ENCODE peak calls at places on chromosomes 2 and 18, in four cellular contexts. N, J, V and A are unnamed samples.
A peak's percentile ranks its signal among the peaks of the same experiment; 100 is the strongest.

GRCh38 chr2:176668879-176669395 is 399.7 kb downstream of the MTX2 start:
- DNase-seq in N (no peak), J (no peak), V (no peak), A (no peak)

GRCh38 chr2:170812716-170813585 is 3.7 kb upstream of the GAD1 start:
- DNase-seq in N (peak; percentile 95), J (no peak), V (peak; percentile 84), A (no peak)

GRCh38 chr2:197075754-197076337 is 149.3 kb upstream of the PGAP1 start:
- DNase-seq in N (peak; percentile 32), J (no peak), V (no peak), A (no peak)

GRCh38 chr18:13374468-13375301 is 156.1 kb downstream of the LDLRAD4 start:
- DNase-seq in N (peak; percentile 59), J (no peak), V (no peak), A (no peak)

GRCh38 chr2:109174214-109174613 is 45.2 kb downstream of the SH3RF3 start:
- DNase-seq in N (no peak), J (no peak), V (no peak), A (no peak)

GRCh38 chr18:3368193-3368592 is 81.8 kb upstream of the TGIF1 start:
- DNase-seq in N (peak; percentile 89), J (no peak), V (no peak), A (no peak)

GRCh38 chr18:57984490-57985109 is 59.4 kb upstream of the NEDD4L start:
- DNase-seq in N (no peak), J (no peak), V (no peak), A (no peak)

GRCh38 chr2:87401726-87402345 is 346.1 kb upstream of the PLGLB2 start:
- DNase-seq in N (no peak), J (no peak), V (no peak), A (peak; percentile 22)

GRCh38 chr18:77136076-77136718 is 3.6 kb upstream of the MBP start:
- DNase-seq in N (no peak), J (no peak), V (no peak), A (no peak)

GRCh38 chr18:13368080-13368813 is 149.7 kb downstream of the LDLRAD4 start:
- DNase-seq in N (no peak), J (no peak), V (no peak), A (no peak)

GRCh38 chr2:241560181-241560882 is 1.8 kb downstream of the BOK start:
- DNase-seq in N (no peak), J (no peak), V (no peak), A (no peak)

GRCh38 chr18:13568443-13569392 is 157.6 kb downstream of the FAM210A start:
- DNase-seq in N (no peak), J (peak; percentile 49), V (no peak), A (no peak)

GRCh38 chr18:35713545-35713944 is 132.0 kb downstream of the GALNT1 start:
- DNase-seq in N (peak; percentile 69), J (no peak), V (no peak), A (no peak)

GRCh38 chr2:191265311-191266170 is 20.3 kb downstream of the MYO1B start:
- DNase-seq in N (peak; percentile 56), J (no peak), V (no peak), A (no peak)

GRCh38 chr2:98915751-98916358 is 20.2 kb downstream of the CRACDL start:
- DNase-seq in N (peak; percentile 31), J (no peak), V (no peak), A (no peak)

GRCh38 chr2:176763871-176764404 is 448.7 kb upstream of the HNRNPA3 start:
- DNase-seq in N (no peak), J (no peak), V (peak; percentile 18), A (peak; percentile 70)

GRCh38 chr2:20522311-20522710 is 75.4 kb downstream of the RHOB start:
- DNase-seq in N (no peak), J (no peak), V (no peak), A (no peak)

GRCh38 chr2:70508711-70509462 is 44.7 kb downstream of the TGFA start:
- DNase-seq in N (no peak), J (no peak), V (no peak), A (no peak)

GRCh38 chr18:12307871-12308385 is at the start of gene TUBB6:
- DNase-seq in N (peak; percentile 84), J (no peak), V (peak; percentile 57), A (no peak)

GRCh38 chr2:126884861-126885481 is 13.7 kb upstream of the TEX51 start:
- DNase-seq in N (no peak), J (no peak), V (no peak), A (no peak)